ENCODE peak calls at places on chromosomes 5 and 9, in seven cellular contexts. I is Calu3; G is SK-N-DZ; A is NCI-H510A; Z is lower lobe of right lung; Q is kidney glomerular epithelial cell; P is stimulated activated CD4-positive, alpha-beta T cell treated with anti-CD3 and anti-CD28 coated beads, TNF-alpha, amount 100 ng/mL, for 4 hours. U is an unnamed sample.
A peak's percentile ranks its signal among the peaks of the same experiment; 100 is the strongest.

GRCh38 chr5:147809830-147810666 is 21.4 kb downstream of the SPINK1 start:
- DNase-seq in I (no peak), G (no peak), A (no peak), Z (no peak), Q (peak; percentile 81), P (no peak), U (no peak)

GRCh38 chr5:78405820-78406750 is 45.7 kb downstream of the SCAMP1 start:
- DNase-seq in I (no peak), G (no peak), A (no peak), Z (no peak), Q (peak; percentile 49), P (no peak), U (no peak)

GRCh38 chr9:88530051-88530450 is 4.9 kb upstream of the NXNL2 start:
- DNase-seq in I (peak; percentile 15), G (no peak), A (no peak), Z (no peak), Q (peak; percentile 70), P (no peak), U (no peak)

GRCh38 chr9:76531231-76531775 is 72.3 kb downstream of the GCNT1 start:
- DNase-seq in I (no peak), G (no peak), A (no peak), Z (no peak), Q (no peak), P (no peak), U (no peak)

GRCh38 chr9:76369583-76369982 is 24.6 kb downstream of the RFK start:
- DNase-seq in I (peak; percentile 65), G (peak; percentile 98), A (peak; percentile 79), Z (no peak), Q (peak; percentile 90), P (no peak), U (no peak)

GRCh38 chr9:124940521-124940893 is 376 bp downstream of the GOLGA1 start:
- DNase-seq in I (no peak), G (no peak), A (no peak), Z (no peak), Q (peak; percentile 59), P (no peak), U (no peak)

GRCh38 chr5:145554399-145554798 is 280.7 kb downstream of the PRELID2 start:
- DNase-seq in I (peak; percentile 33), G (no peak), A (no peak), Z (no peak), Q (peak; percentile 64), P (no peak), U (no peak)

GRCh38 chr5:106521701-106522100 is 1149.0 kb downstream of the EFNA5 start:
- DNase-seq in I (peak; percentile 16), G (no peak), A (no peak), Z (no peak), Q (peak; percentile 89), P (no peak), U (no peak)

GRCh38 chr5:93058309-93058708 is 522.7 kb downstream of the NR2F1-AS1 start:
- DNase-seq in I (no peak), G (no peak), A (no peak), Z (no peak), Q (no peak), P (no peak), U (peak; percentile 67)

GRCh38 chr5:120164989-120165388 is 299.1 kb upstream of the PRR16 start:
- DNase-seq in I (no peak), G (no peak), A (no peak), Z (no peak), Q (no peak), P (no peak), U (no peak)